ENCODE peak calls at places on chromosomes 13 and 19, in ten cellular contexts. T is memory B cell, D is coronary artery, Q is GOT3, J is NT2/D1, H is HepG2, U is heart left ventricle, Z is T-helper 2 cell, M is NCI-H510A treated with DMSO at 0.1 percent for 48 hours, C is GF-D8. O is an unnamed sample.

GRCh38 chr19:48480151-48480475 is 10.9 kb downstream of the CYTH2 start:
- DNase-seq in T (no peak), D (no peak), Q (no peak), J (no peak), H (no peak), U (peak), Z (peak), M (no peak), C (no peak), O (no peak)

GRCh38 chr19:30092721-30093569 is 150.9 kb downstream of the URI1 start:
- DNase-seq in T (no peak), D (no peak), Q (no peak), J (no peak), H (no peak), U (no peak), Z (no peak), M (no peak), C (no peak), O (no peak)

GRCh38 chr13:35086667-35087066 is 144.6 kb downstream of the NBEA start:
- DNase-seq in T (no peak), D (no peak), Q (no peak), J (no peak), H (no peak), U (no peak), Z (no peak), M (no peak), C (no peak), O (no peak)

GRCh38 chr19:17109962-17110598 is 34.5 kb downstream of the MYO9B start:
- DNase-seq in T (peak), D (no peak), Q (no peak), J (no peak), H (no peak), U (peak), Z (no peak), M (no peak), C (peak), O (no peak)

GRCh38 chr19:5149508-5149907 is 180.6 kb downstream of the KDM4B start:
- DNase-seq in T (no peak), D (no peak), Q (no peak), J (no peak), H (no peak), U (no peak), Z (no peak), M (no peak), C (no peak), O (no peak)

GRCh38 chr13:107864543-107865460 is 350.5 kb downstream of the LIG4 start:
- DNase-seq in T (no peak), D (no peak), Q (no peak), J (peak), H (peak), U (no peak), Z (no peak), M (peak), C (no peak), O (peak)

GRCh38 chr19:3145909-3146676 is 10.3 kb downstream of the GNA15 start:
- DNase-seq in T (no peak), D (no peak), Q (no peak), J (no peak), H (no peak), U (peak), Z (no peak), M (no peak), C (peak), O (no peak)

GRCh38 chr13:42384265-42384664 is 112.3 kb downstream of the AKAP11 start:
- DNase-seq in T (no peak), D (no peak), Q (no peak), J (no peak), H (no peak), U (no peak), Z (no peak), M (no peak), C (no peak), O (no peak)

GRCh38 chr19:38538793-38539528 is 78.8 kb downstream of the MAP4K1 start:
- DNase-seq in T (no peak), D (no peak), Q (no peak), J (no peak), H (no peak), U (no peak), Z (peak), M (no peak), C (no peak), O (no peak)

GRCh38 chr13:21020581-21020980 is 40.8 kb downstream of the LATS2 start:
- DNase-seq in T (no peak), D (no peak), Q (no peak), J (no peak), H (no peak), U (peak), Z (no peak), M (no peak), C (no peak), O (no peak)

GRCh38 chr13:47289578-47289977 is 392.7 kb upstream of the HTR2A start:
- DNase-seq in T (no peak), D (no peak), Q (no peak), J (no peak), H (peak), U (no peak), Z (no peak), M (no peak), C (no peak), O (no peak)

GRCh38 chr19:55147408-55148251 is 1.4 kb downstream of the TNNT1 start:
- DNase-seq in T (no peak), D (no peak), Q (no peak), J (no peak), H (no peak), U (no peak), Z (no peak), M (peak), C (no peak), O (no peak)

GRCh38 chr13:50401721-50402510 is 386.7 kb downstream of the KCNRG start:
- DNase-seq in T (no peak), D (no peak), Q (no peak), J (no peak), H (no peak), U (no peak), Z (no peak), M (no peak), C (no peak), O (no peak)

GRCh38 chr13:101424381-101425155 is 8.3 kb upstream of the NALCN start:
- DNase-seq in T (no peak), D (no peak), Q (no peak), J (no peak), H (peak), U (peak), Z (no peak), M (no peak), C (no peak), O (no peak)

GRCh38 chr13:110298566-110299321 is 8.2 kb downstream of the COL4A1 start:
- DNase-seq in T (no peak), D (peak), Q (no peak), J (no peak), H (no peak), U (peak), Z (peak), M (no peak), C (no peak), O (no peak)

GRCh38 chr19:46211201-46211881 is 18.2 kb upstream of the IGFL1 start:
- DNase-seq in T (no peak), D (no peak), Q (no peak), J (peak), H (no peak), U (no peak), Z (no peak), M (no peak), C (no peak), O (no peak)

GRCh38 chr13:50677687-50678463 is 165.6 kb downstream of the DLEU7 start:
- DNase-seq in T (no peak), D (no peak), Q (no peak), J (no peak), H (no peak), U (no peak), Z (no peak), M (no peak), C (no peak), O (no peak)

GRCh38 chr19:4431808-4432674 is 25.6 kb downstream of the UBXN6 start:
- DNase-seq in T (peak), D (no peak), Q (no peak), J (no peak), H (no peak), U (no peak), Z (no peak), M (no peak), C (peak), O (no peak)

GRCh38 chr19:41746593-41747227 is 8.6 kb upstream of the CEACAM6 start:
- DNase-seq in T (peak), D (no peak), Q (no peak), J (peak), H (peak), U (no peak), Z (peak), M (peak), C (peak), O (peak)

GRCh38 chr13:109568273-109568900 is 218.0 kb downstream of the IRS2 start:
- DNase-seq in T (no peak), D (no peak), Q (no peak), J (no peak), H (peak), U (no peak), Z (no peak), M (no peak), C (no peak), O (no peak)

GRCh38 chr19:4537953-4538600 is 1.8 kb downstream of the LRG1 start:
- DNase-seq in T (no peak), D (no peak), Q (no peak), J (no peak), H (no peak), U (no peak), Z (no peak), M (no peak), C (no peak), O (peak)

GRCh38 chr19:34788074-34788473 is 15.1 kb upstream of the ZNF599 start:
- DNase-seq in T (no peak), D (no peak), Q (no peak), J (no peak), H (no peak), U (no peak), Z (no peak), M (no peak), C (no peak), O (no peak)

GRCh38 chr19:48292798-48293197 is 22.9 kb downstream of the ZNF114 start:
- DNase-seq in T (no peak), D (no peak), Q (no peak), J (no peak), H (no peak), U (no peak), Z (no peak), M (no peak), C (no peak), O (no peak)

GRCh38 chr19:3102239-3103140 is 8.3 kb downstream of the GNA11 start:
- DNase-seq in T (no peak), D (no peak), Q (no peak), J (no peak), H (no peak), U (no peak), Z (no peak), M (no peak), C (no peak), O (no peak)

GRCh38 chr13:44232729-44233128 is 140.9 kb upstream of the SERP2 start:
- DNase-seq in T (no peak), D (no peak), Q (no peak), J (no peak), H (no peak), U (no peak), Z (no peak), M (no peak), C (no peak), O (no peak)

GRCh38 chr19:4707956-4708650 is 15.5 kb downstream of the DPP9 start:
- DNase-seq in T (no peak), D (no peak), Q (no peak), J (no peak), H (no peak), U (peak), Z (no peak), M (no peak), C (no peak), O (no peak)

O was measured in NCI-H2029 treated with DMSO at 0.1 percent for 48 hours.